ENCODE peak calls at places on chromosomes 6 and 20, in eight cellular contexts. Z, T, Y, U, G, V, M and E are unnamed samples.

GRCh38 chr6:15441215-15441868 is 195.5 kb downstream of the JARID2 start:
- DNase-seq in Z (no peak), T (peak; percentile 39), Y (peak; percentile 69), U (peak; percentile 29), G (peak; percentile 46), V (peak; percentile 33), M (no peak), E (no peak)

GRCh38 chr6:14120556-14120955 is 3.0 kb downstream of the CD83 start:
- DNase-seq in Z (no peak), T (no peak), Y (no peak), U (no peak), G (no peak), V (no peak), M (no peak), E (peak; percentile 3)

GRCh38 chr6:124958759-124959354 is 3.4 kb upstream of the RNF217 start:
- DNase-seq in Z (no peak), T (no peak), Y (no peak), U (no peak), G (no peak), V (no peak), M (no peak), E (no peak)

GRCh38 chr6:139839506-139840156 is 465.2 kb upstream of the CITED2 start:
- DNase-seq in Z (no peak), T (no peak), Y (no peak), U (no peak), G (no peak), V (no peak), M (peak; percentile 70), E (peak; percentile 83)

GRCh38 chr6:15631380-15631913 is 31.4 kb downstream of the DTNBP1 start:
- DNase-seq in Z (no peak), T (no peak), Y (no peak), U (no peak), G (no peak), V (no peak), M (no peak), E (no peak)

GRCh38 chr20:25274481-25274880 is 26.6 kb downstream of the PYGB start:
- DNase-seq in Z (peak; percentile 87), T (no peak), Y (no peak), U (no peak), G (no peak), V (no peak), M (peak; percentile 54), E (peak; percentile 72)

GRCh38 chr6:134908906-134909516 is 40.9 kb downstream of the ALDH8A1 start:
- DNase-seq in Z (no peak), T (no peak), Y (peak; percentile 30), U (no peak), G (peak; percentile 42), V (peak; percentile 12), M (no peak), E (peak; percentile 94)

GRCh38 chr6:143279385-143279784 is 171.1 kb downstream of the ADAT2 start:
- DNase-seq in Z (no peak), T (peak; percentile 30), Y (no peak), U (no peak), G (peak; percentile 7), V (no peak), M (no peak), E (no peak)

GRCh38 chr6:25590986-25591385 is 61.0 kb upstream of the SCGN start:
- DNase-seq in Z (no peak), T (no peak), Y (no peak), U (no peak), G (no peak), V (no peak), M (no peak), E (no peak)

GRCh38 chr6:169231790-169232506 is 21.7 kb downstream of the THBS2 start:
- DNase-seq in Z (no peak), T (no peak), Y (no peak), U (no peak), G (no peak), V (no peak), M (no peak), E (peak; percentile 82)

GRCh38 chr6:25660512-25660911 is 8.5 kb downstream of the SCGN start:
- DNase-seq in Z (no peak), T (peak; percentile 62), Y (peak; percentile 31), U (no peak), G (peak; percentile 26), V (peak; percentile 48), M (no peak), E (no peak)

GRCh38 chr6:109922851-109923250 is 55.3 kb upstream of the GPR6 start:
- DNase-seq in Z (no peak), T (no peak), Y (no peak), U (no peak), G (no peak), V (no peak), M (no peak), E (no peak)